ENCODE peak calls at places on chromosome 1, in six cellular contexts. A, R, Y, E, G and C are unnamed samples.

GRCh38 chr1:150566589-150567340 is 12.6 kb downstream of the MCL1 start:
- DNase-seq in E (peak; percentile 31), R (peak; percentile 14), Y (no peak), A (no peak), G (no peak), C (no peak)

GRCh38 chr1:21909787-21910503 is 27.2 kb downstream of the HSPG2 start:
- DNase-seq in A (no peak), E (no peak), R (peak; percentile 35), Y (no peak), G (no peak), C (peak; percentile 27)

GRCh38 chr1:205285391-205286101 is 36.0 kb downstream of the NUAK2 start:
- DNase-seq in E (peak; percentile 88), Y (peak; percentile 44), A (no peak), R (peak; percentile 77), G (no peak), C (peak; percentile 77)

GRCh38 chr1:85387781-85388180 is 77.2 kb downstream of the DDAH1 start:
- DNase-seq in R (no peak), G (no peak), E (no peak), A (no peak), Y (no peak), C (no peak)

GRCh38 chr1:212498243-212498642 is 65.5 kb downstream of the NENF start:
- DNase-seq in G (no peak), A (peak; percentile 70), E (no peak), R (peak; percentile 80), Y (no peak), C (no peak)

GRCh38 chr1:163094182-163094581 is 25.0 kb downstream of the RGS4 start:
- DNase-seq in Y (no peak), G (no peak), E (no peak), A (no peak), R (peak; percentile 23), C (no peak)

GRCh38 chr1:29254346-29254745 is 18.0 kb downstream of the PTPRU start:
- DNase-seq in A (no peak), R (no peak), E (no peak), G (no peak), Y (no peak), C (no peak)

GRCh38 chr1:163203561-163203960 is 845 bp upstream of the RGS5 start:
- DNase-seq in Y (no peak), E (no peak), R (no peak), A (no peak), G (no peak), C (no peak)

GRCh38 chr1:159918041-159918917 is 7.0 kb downstream of the TAGLN2 start:
- DNase-seq in E (no peak), R (no peak), A (no peak), Y (peak; percentile 65), G (no peak), C (no peak)

GRCh38 chr1:166490437-166490784 is 323.6 kb upstream of the FAM78B start:
- DNase-seq in R (no peak), Y (no peak), G (no peak), E (no peak), A (no peak), C (no peak)

GRCh38 chr1:166489356-166489669 is 322.5 kb upstream of the FAM78B start:
- DNase-seq in R (no peak), G (no peak), Y (no peak), E (no peak), A (no peak), C (no peak)

GRCh38 chr1:166485620-166486019 is 318.8 kb upstream of the FAM78B start:
- DNase-seq in E (no peak), A (no peak), R (no peak), Y (no peak), G (no peak), C (no peak)

GRCh38 chr1:166488327-166488726 is 321.5 kb upstream of the FAM78B start:
- DNase-seq in A (no peak), R (no peak), E (no peak), Y (no peak), G (no peak), C (no peak)

DNA sequence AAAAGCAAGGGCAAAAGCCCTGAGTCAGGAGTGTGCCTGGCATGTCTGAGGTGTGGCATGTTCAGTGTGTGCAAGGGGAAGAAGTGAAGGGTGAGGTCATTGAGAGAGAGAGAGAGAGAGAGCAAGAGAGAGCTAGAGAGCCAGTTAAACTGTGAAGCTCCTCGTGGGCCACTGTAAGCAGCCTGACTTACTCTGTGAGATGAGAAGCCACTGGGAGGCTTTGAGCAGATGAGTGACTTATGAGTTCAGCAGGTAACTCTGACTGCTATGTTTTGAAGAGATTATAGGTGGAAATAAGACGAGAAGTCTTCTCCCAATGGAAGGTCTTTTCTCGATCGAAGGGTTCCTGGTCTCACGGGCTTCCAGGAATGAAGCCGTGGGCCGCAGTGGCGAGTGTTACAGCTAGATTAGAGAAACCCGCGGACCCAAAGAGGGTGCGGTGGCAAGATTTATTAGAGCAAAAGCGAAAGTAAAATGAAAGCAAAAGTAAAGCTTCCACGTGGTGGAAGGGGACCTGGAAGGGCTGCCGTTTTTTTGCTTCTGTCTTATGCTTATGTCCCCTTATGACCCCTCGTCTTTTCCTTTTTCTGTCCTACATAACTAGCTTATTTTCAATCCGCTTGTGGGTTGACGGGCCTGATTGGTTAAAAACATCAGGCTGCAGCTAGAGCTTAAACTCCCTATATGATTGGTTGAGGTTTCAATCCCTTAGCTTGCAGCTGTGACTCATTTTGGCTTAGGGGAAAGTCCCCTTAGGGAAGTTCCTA is 323.1 kb upstream of the FAM78B start:
- DNase-seq in E (peak; percentile 81), Y (peak; percentile 84), A (no peak), R (no peak), G (peak; percentile 8), C (peak; percentile 75)
- H3K4me3 ChIP-seq in E (peak overlapping the region; percentile 83), Y (peak overlapping the region; percentile 28), A (no peak overlapping the region), R (no peak overlapping the region), G (peak overlapping the region; percentile 40), C (peak overlapping the region; percentile 45)

DNA sequence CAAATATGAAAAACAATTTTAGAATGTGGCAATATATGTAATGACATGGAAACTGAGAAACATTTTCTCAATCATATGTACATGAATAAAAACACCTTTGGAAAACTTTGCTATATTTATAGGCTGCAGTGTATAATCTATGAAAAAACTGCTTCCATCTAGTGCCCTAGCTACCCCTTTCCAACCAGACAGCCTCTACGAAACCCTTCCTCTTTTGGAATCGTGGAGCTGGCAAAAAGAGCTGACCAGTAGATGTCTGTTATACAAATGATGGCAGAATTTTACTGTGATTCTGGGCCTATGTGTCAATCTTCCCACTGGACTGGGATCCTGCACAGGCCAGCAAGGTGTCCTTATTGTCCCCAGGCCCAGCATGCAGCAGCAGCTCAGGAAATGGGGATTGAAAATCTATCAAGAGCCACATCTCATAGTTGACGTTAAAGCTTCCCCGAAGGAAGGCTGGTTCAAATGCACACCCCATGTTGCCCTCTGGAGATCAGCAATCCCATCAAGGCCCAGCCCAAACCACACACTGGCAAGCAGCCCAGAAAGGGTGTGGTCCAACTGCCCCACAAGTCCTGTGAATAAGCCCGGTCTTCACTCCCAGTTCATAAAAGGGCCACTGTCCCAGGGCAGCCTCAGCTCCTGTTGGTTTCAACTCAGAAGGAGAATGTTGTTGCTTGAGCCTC is 8.9 kb upstream of the FAM20B start:
- DNase-seq in E (no peak), A (peak; percentile 81), G (peak; percentile 43), R (peak; percentile 90), Y (peak; percentile 99), C (no peak)
- H3K4me3 ChIP-seq in E (no peak overlapping the region), A (no peak overlapping the region), G (no peak overlapping the region), R (no peak overlapping the region), Y (peak overlapping the region; percentile 51), C (no peak overlapping the region)

GRCh38 chr1:224503161-224504118 is 68.8 kb upstream of the WDR26 start:
- DNase-seq in E (peak; percentile 31), G (peak; percentile 94), A (peak; percentile 66), Y (peak; percentile 88), R (peak; percentile 72), C (peak; percentile 57)
- H3K4me3 ChIP-seq in E (no peak overlapping the region), G (peak overlapping the region; percentile 14), A (no peak overlapping the region), Y (no peak overlapping the region), R (no peak overlapping the region), C (no peak overlapping the region)

GRCh38 chr1:11764519-11764918 is 2.5 kb downstream of the C1orf167 start:
- DNase-seq in E (no peak), R (no peak), A (no peak), Y (no peak), G (no peak), C (no peak)

GRCh38 chr1:11759791-11760190 is 2.2 kb upstream of the C1orf167 start:
- DNase-seq in A (no peak), R (no peak), G (no peak), E (no peak), Y (no peak), C (no peak)

GRCh38 chr1:11761285-11761684 is 708 bp upstream of the C1orf167 start:
- DNase-seq in G (no peak), R (no peak), E (no peak), A (no peak), Y (no peak), C (no peak)

GRCh38 chr1:11765661-11766428 is 3.9 kb downstream of the C1orf167 start:
- DNase-seq in A (no peak), E (no peak), G (no peak), Y (no peak), R (no peak), C (no peak)

DNA sequence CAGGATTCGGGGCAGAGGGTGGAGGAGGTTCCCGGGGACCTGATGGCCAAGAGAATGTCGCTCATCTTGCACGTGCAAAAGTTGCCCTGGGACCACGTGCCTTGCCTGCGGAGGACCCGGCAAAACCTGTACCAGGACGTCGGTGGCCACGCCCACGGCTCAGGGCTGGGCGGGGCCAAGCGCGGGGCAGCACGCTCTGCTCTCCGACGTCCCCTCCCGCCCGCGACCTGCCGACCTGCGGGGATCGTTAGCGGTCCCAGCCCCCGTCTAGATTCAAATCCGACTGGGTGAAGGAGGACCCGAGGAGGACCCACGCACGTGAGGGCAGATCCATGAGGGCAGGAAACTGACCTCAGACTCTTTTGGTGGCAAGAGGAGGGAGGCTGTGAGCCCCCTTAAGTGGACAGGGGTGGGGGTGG is at the start of gene C1orf167:
- DNase-seq in G (peak; percentile 19), R (no peak), A (no peak), Y (no peak), E (peak; percentile 35), C (no peak)
- H3K4me3 ChIP-seq in G (no peak within 1 kb of the TSS), R (no peak within 1 kb of the TSS), A (no peak within 1 kb of the TSS), Y (no peak within 1 kb of the TSS), E (no peak within 1 kb of the TSS), C (no peak within 1 kb of the TSS)

DNA sequence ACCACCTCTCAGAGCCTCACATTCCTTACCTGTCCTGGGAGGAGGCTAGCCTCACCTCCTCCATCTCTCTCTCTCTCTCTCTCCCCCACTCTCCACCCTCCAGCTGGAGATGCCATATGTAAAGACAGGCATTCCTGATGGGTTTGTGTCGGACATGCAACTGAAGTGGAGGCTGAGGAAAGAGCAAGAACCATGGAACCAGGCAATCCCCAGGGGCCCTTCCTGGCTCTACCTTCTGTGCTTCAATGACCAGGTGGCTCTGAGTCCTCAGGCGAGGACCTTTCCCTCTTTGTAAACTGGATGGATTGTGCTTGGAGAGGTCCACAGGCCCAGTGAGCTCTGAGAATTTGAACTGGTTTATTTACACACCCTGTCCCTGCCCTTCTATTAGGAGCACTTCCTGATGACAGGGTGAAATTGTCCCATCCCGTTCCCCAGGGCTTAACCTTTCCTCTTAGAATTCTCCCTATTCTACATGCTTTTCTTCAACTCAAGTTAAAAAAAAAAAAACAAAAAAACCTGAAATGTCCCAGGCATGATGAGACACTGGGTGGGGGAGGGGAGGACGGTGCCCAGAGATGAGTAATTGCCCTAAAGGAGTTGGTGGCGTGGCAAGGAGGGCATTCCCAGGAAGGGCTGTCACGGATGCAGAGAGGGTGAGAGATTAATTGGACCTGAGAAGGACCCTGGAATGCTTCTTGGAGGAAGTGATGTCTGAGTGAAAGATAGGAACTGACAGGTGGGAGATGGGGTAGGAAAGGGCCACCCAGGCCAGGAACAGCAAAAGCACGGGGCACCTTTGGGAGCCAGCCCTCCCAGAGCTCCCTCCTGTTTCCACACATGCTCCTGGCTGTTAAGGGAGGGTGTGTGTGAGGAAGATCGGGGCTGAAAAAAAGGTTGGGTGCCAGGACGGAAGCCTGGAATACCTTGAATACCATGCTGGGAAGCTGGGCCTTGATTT is 50.2 kb upstream of the WASF2 start:
- DNase-seq in A (no peak), Y (no peak), G (no peak), E (no peak), R (no peak), C (no peak)
- H3K4me3 ChIP-seq in A (no peak overlapping the region), Y (no peak overlapping the region), G (no peak overlapping the region), E (no peak overlapping the region), R (no peak overlapping the region), C (no peak overlapping the region)